ENCODE peak calls at places on chromosomes 5 and 9, in four cellular contexts. F is esophagus muscularis mucosa, G is brain microvascular endothelial cell, C is mesendoderm. B is an unnamed sample.
A peak's percentile ranks its signal among the peaks of the same experiment; 100 is the strongest.

GRCh38 chr9:96651626-96652025 is 3.5 kb downstream of the PRXL2C start:
- DNase-seq in F (no peak), G (no peak), C (no peak), B (no peak)

GRCh38 chr9:93258818-93259489 is 75.0 kb downstream of the WNK2 start:
- DNase-seq in F (no peak), G (no peak), C (no peak), B (no peak)

GRCh38 chr9:94783121-94783664 is 56.7 kb downstream of the AOPEP start:
- DNase-seq in F (no peak), G (peak; percentile 90), C (peak; percentile 93), B (peak; percentile 52)

GRCh38 chr9:34744295-34745221 is 34.6 kb upstream of the CCL21 start:
- DNase-seq in F (no peak), G (peak; percentile 29), C (peak; percentile 1), B (peak; percentile 43)

GRCh38 chr9:113579270-113580040 is 115.9 kb downstream of the RGS3 start:
- DNase-seq in F (no peak), G (peak; percentile 33), C (no peak), B (no peak)

GRCh38 chr9:36597412-36598178 is 24.9 kb downstream of the MELK start:
- DNase-seq in F (no peak), G (peak; percentile 65), C (peak; percentile 83), B (peak; percentile 18)

GRCh38 chr9:93118863-93119702 is 15.0 kb downstream of the NINJ1 start:
- DNase-seq in F (no peak), G (no peak), C (no peak), B (no peak)

GRCh38 chr5:171424726-171425125 is 5.3 kb downstream of the FGF18 start:
- DNase-seq in F (no peak), G (no peak), C (peak; percentile 84), B (no peak)

GRCh38 chr9:96048954-96049831 is 173.7 kb downstream of the ERCC6L2 start:
- DNase-seq in F (no peak), G (no peak), C (no peak), B (no peak)

GRCh38 chr5:78496373-78496772 is 136.0 kb downstream of the SCAMP1 start:
- DNase-seq in F (peak; percentile 72), G (peak; percentile 62), C (peak; percentile 50), B (no peak)

GRCh38 chr5:15574121-15574520 is 74.1 kb downstream of the FBXL7 start:
- DNase-seq in F (no peak), G (no peak), C (no peak), B (no peak)

GRCh38 chr9:119453490-119453911 is 84.3 kb upstream of the BRINP1 start:
- DNase-seq in F (no peak), G (no peak), C (no peak), B (no peak)

GRCh38 chr9:27888661-27889295 is 315.5 kb upstream of the C9orf72 start:
- DNase-seq in F (no peak), G (peak; percentile 15), C (peak; percentile 65), B (no peak)

GRCh38 chr5:59845733-59846132 is 47.8 kb downstream of the PDE4D start:
- DNase-seq in F (no peak), G (peak; percentile 63), C (no peak), B (no peak)

GRCh38 chr9:131304676-131305366 is 15.3 kb downstream of the PLPP7 start:
- DNase-seq in F (no peak), G (no peak), C (no peak), B (peak; percentile 21)

GRCh38 chr5:981466-981865 is 27.1 kb upstream of the NKD2 start:
- DNase-seq in F (no peak), G (no peak), C (no peak), B (no peak)

GRCh38 chr9:93116049-93116961 is 17.7 kb downstream of the NINJ1 start:
- DNase-seq in F (no peak), G (no peak), C (no peak), B (no peak)

DNA sequence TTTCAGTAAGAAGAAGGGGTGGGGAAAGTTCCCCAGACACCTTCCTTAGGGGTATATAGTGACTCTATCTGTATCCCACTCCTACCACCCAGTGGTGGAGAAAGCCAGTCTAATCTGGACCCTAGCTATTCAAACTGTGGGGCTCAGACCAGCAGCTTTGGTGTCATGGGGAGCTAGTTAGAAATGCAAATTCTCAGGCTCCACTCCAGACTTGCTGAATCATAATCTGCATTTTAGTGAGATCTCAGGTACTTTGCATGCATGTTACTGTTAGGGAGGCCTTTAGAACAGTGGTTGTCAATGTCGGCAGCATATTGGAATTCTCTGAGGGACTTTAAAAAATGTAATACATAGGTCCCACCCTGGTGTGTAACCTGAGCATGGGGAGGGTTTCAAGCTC is 12.1 kb upstream of the GM2A start:
- DNase-seq in F (no peak), G (no peak), C (no peak), B (no peak)
- H3K4me3 ChIP-seq in F (no peak overlapping the region), G (no peak overlapping the region), C (no peak overlapping the region), B (no peak overlapping the region)

GRCh38 chr5:100647461-100648230 is 112.5 kb downstream of the FAM174A start:
- DNase-seq in F (no peak), G (peak; percentile 29), C (no peak), B (no peak)
- H3K4me3 ChIP-seq in F (peak overlapping the region; percentile 13), G (no peak overlapping the region), C (no peak overlapping the region), B (no peak overlapping the region)

DNA sequence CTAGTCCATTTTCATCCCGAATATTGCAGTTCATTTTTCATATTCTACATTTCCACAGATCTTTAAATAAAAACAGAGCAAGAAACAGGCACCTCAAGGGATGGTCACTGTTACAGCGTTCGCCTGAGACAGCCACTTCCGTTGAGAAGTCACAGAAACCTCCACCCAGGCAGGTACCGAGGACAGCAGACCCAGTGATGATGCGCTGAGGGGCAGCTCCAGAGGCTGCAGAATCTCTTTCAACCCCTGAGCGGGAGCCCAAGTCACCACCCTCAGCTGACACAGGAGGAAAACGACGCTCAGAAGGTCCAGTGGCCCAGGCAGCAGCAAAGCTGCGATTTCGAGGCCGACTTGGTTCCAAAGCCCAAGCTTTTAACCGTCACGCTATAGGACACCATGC is 32.8 kb downstream of the ABO start:
- DNase-seq in F (no peak), G (no peak), C (no peak), B (no peak)
- H3K4me3 ChIP-seq in F (no peak overlapping the region), G (no peak overlapping the region), C (no peak overlapping the region), B (no peak overlapping the region)

GRCh38 chr5:77168884-77169254 is 41.6 kb upstream of the PDE8B start:
- DNase-seq in F (peak; percentile 53), G (peak; percentile 20), C (no peak), B (no peak)
- H3K4me3 ChIP-seq in F (no peak overlapping the region), G (no peak overlapping the region), C (no peak overlapping the region), B (no peak overlapping the region)

DNA sequence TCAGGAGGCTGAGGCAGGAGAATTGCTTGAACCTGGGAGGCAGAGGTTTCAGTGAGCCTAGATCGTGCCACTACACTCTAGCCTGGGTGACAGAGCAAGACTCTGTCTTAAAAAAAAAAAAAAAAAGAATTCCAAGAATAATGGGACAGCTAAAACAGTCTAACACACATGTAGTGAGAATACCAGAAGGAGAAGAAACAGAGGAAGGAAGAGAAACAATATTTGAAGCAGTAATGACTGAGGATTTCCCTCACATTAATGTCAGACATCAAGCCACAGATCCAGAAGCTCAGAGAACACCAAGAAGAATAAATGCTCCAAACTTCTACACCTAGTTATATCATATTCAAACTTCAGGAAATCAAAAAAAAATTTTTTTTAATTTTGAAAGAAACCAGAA is 47.1 kb upstream of the EFNA5 start:
- DNase-seq in F (no peak), G (no peak), C (no peak), B (no peak)
- H3K4me3 ChIP-seq in F (no peak overlapping the region), G (no peak overlapping the region), C (no peak overlapping the region), B (no peak overlapping the region)

GRCh38 chr5:154131817-154132216 is 58.7 kb upstream of the GALNT10 start:
- DNase-seq in F (peak; percentile 75), G (no peak), C (no peak), B (no peak)

GRCh38 chr5:154134499-154134898 is 56.0 kb upstream of the GALNT10 start:
- DNase-seq in F (peak; percentile 62), G (no peak), C (no peak), B (no peak)

GRCh38 chr5:154135125-154135524 is 55.4 kb upstream of the GALNT10 start:
- DNase-seq in F (no peak), G (no peak), C (no peak), B (no peak)

GRCh38 chr5:154133591-154133990 is 56.9 kb upstream of the GALNT10 start:
- DNase-seq in F (no peak), G (no peak), C (no peak), B (no peak)

DNA sequence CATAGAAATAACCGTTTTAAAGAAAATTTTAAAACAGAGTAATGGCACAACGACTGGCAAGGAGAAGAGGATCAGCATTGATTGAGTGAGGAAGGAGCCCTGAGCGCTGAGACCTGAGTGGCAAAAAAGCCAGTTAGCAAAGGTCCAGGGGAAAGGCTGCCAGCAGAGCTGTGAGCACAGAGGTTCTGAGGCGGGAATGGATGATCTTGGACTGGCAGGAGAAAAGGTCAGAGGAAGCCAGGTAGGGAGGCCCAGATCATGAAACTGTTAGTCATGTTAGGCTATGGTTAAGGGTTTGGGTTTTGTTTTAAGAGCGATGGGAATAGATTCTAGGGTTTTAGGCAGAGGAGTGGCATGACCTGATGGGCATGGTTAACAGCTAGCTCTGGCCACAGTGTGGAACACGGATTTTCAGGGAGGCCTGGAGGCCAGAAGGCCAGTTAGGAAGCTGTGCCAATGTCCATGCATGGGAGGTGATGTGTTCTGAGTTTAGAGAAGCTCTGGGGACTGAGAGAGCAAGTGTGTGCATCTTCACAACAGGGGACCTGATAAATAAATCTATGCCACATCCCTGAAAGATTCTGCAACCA is 57.7 kb upstream of the GALNT10 start:
- DNase-seq in F (peak; percentile 74), G (no peak), C (no peak), B (no peak)
- H3K4me3 ChIP-seq in F (no peak overlapping the region), G (no peak overlapping the region), C (no peak overlapping the region), B (no peak overlapping the region)